ENCODE peak calls at places on chromosomes 1 and 21, in four cellular contexts. P, K, U and N are unnamed samples.
A peak's percentile ranks its signal among the peaks of the same experiment; 100 is the strongest.

GRCh38 chr1:1226566-1227362 is 5.0 kb downstream of the SDF4 start:
- DNase-seq in P (no peak), K (no peak), U (no peak), N (no peak)

GRCh38 chr21:45167796-45168222 is 93.4 kb downstream of the ADARB1 start:
- DNase-seq in U (no peak), K (no peak), P (peak; percentile 20), N (no peak)

GRCh38 chr1:99264201-99265021 is at the start of gene PLPPR4:
- DNase-seq in K (no peak), P (peak; percentile 35), U (no peak), N (peak; percentile 12)

GRCh38 chr1:91400133-91400725 is 4.4 kb downstream of the HFM1 start:
- DNase-seq in U (no peak), K (no peak), P (no peak), N (no peak)

GRCh38 chr1:114023377-114023776 is 44.1 kb downstream of the OLFML3 start:
- DNase-seq in K (no peak), U (no peak), P (peak; percentile 37), N (no peak)

GRCh38 chr1:206455681-206456344 is 14.5 kb upstream of the IKBKE start:
- DNase-seq in U (no peak), K (no peak), P (peak; percentile 99), N (no peak)

GRCh38 chr1:179142889-179143299 is 61.0 kb downstream of the TOR3A start:
- DNase-seq in U (peak; percentile 94), P (peak; percentile 7), K (peak; percentile 33), N (peak; percentile 92)

GRCh38 chr1:17168480-17168878 is 36.4 kb upstream of the PADI1 start:
- DNase-seq in U (no peak), K (no peak), P (no peak), N (no peak)

GRCh38 chr1:213908521-213908920 is 79.3 kb upstream of the PROX1 start:
- DNase-seq in U (no peak), P (no peak), K (no peak), N (no peak)

GRCh38 chr21:28235169-28235892 is 757.3 kb downstream of the LTN1 start:
- DNase-seq in P (no peak), K (no peak), U (no peak), N (no peak)

GRCh38 chr1:14254184-14254583 is 344.3 kb upstream of the KAZN start:
- DNase-seq in U (no peak), K (no peak), P (no peak), N (no peak)

GRCh38 chr1:4517559-4517958 is 136.8 kb upstream of the AJAP1 start:
- DNase-seq in U (no peak), P (no peak), K (no peak), N (no peak)

GRCh38 chr1:214074477-214074876 is 86.7 kb downstream of the PROX1 start:
- DNase-seq in U (no peak), P (no peak), K (no peak), N (no peak)

GRCh38 chr1:32186077-32186476 is 6.6 kb downstream of the TXLNA start:
- DNase-seq in P (no peak), K (no peak), U (no peak), N (no peak)

GRCh38 chr1:110916669-110917306 is 43.8 kb downstream of the CD53 start:
- DNase-seq in K (peak; percentile 2), U (peak; percentile 24), P (peak; percentile 94), N (peak; percentile 22)

GRCh38 chr21:16608209-16608830 is 878.5 kb downstream of the USP25 start:
- DNase-seq in K (peak; percentile 1), P (no peak), U (no peak), N (no peak)

GRCh38 chr1:156838972-156839371 is 19.9 kb downstream of the INSRR start:
- DNase-seq in U (peak; percentile 27), K (no peak), P (peak; percentile 61), N (no peak)

GRCh38 chr1:237042892-237043576 is 1.1 kb downstream of the RYR2 start:
- DNase-seq in U (no peak), K (no peak), P (no peak), N (no peak)

GRCh38 chr1:95042286-95042685 is 30.5 kb downstream of the ALG14 start:
- DNase-seq in U (no peak), P (no peak), K (no peak), N (no peak)

GRCh38 chr1:34709547-34709946 is 45.3 kb upstream of the GJB5 start:
- DNase-seq in K (no peak), P (peak; percentile 6), U (no peak), N (no peak)

GRCh38 chr1:94593611-94594010 is 52.1 kb upstream of the F3 start:
- DNase-seq in U (no peak), P (no peak), K (no peak), N (no peak)

GRCh38 chr1:70234733-70235132 is 13.6 kb downstream of the SRSF11 start:
- DNase-seq in K (no peak), P (no peak), U (no peak), N (no peak)

GRCh38 chr1:204003536-204003935 is 69.4 kb upstream of the SOX13 start:
- DNase-seq in K (no peak), U (no peak), P (no peak), N (no peak)

GRCh38 chr1:109161836-109162606 is 48.1 kb downstream of the ELAPOR1 start:
- DNase-seq in K (no peak), U (no peak), P (no peak), N (no peak)

GRCh38 chr1:6488602-6489382 is 2.7 kb downstream of the PLEKHG5 start:
- DNase-seq in P (no peak), U (no peak), K (no peak), N (no peak)

GRCh38 chr1:151211972-151212705 is 13.8 kb downstream of the PIP5K1A start:
- DNase-seq in K (no peak), P (no peak), U (no peak), N (no peak)

GRCh38 chr1:25519624-25520023 is 23.8 kb upstream of the LDLRAP1 start:
- DNase-seq in P (no peak), K (no peak), U (no peak), N (no peak)

GRCh38 chr1:119298687-119299086 is 69.9 kb upstream of the HAO2 start:
- DNase-seq in P (no peak), U (no peak), K (peak; percentile 58), N (no peak)

GRCh38 chr1:119293777-119294176 is 74.8 kb upstream of the HAO2 start:
- DNase-seq in K (no peak), P (no peak), U (no peak), N (no peak)

GRCh38 chr1:119294199-119294598 is 74.4 kb upstream of the HAO2 start:
- DNase-seq in U (no peak), P (no peak), K (no peak), N (no peak)

GRCh38 chr1:119291611-119292206 is 76.9 kb upstream of the HAO2 start:
- DNase-seq in P (no peak), K (no peak), U (no peak), N (no peak)

DNA sequence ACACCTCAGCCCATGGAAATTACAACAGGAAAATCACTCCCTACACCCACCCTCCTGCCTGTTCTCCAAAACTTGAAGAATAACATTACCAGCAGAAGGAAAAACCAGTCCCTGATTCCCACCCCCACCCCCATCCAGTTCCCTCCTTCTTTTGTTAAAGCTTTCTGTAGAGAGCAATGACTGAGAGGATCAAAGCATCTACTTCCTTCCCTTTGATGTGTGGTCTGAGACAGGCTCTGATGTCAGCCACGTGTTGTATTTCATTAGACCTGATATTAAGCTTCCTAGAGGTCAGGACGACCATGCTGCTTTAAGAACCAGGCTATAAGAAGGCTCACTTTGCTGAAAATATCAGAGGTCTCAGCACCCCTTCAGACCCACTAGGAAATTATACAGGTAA is 73.9 kb upstream of the HAO2 start:
- DNase-seq in K (peak; percentile 61), U (no peak), P (no peak), N (no peak)
- TF ChIP-seq TCF7L2 in K (no peak), U (no peak), P (no peak), N (peak; percentile 88)

DNA sequence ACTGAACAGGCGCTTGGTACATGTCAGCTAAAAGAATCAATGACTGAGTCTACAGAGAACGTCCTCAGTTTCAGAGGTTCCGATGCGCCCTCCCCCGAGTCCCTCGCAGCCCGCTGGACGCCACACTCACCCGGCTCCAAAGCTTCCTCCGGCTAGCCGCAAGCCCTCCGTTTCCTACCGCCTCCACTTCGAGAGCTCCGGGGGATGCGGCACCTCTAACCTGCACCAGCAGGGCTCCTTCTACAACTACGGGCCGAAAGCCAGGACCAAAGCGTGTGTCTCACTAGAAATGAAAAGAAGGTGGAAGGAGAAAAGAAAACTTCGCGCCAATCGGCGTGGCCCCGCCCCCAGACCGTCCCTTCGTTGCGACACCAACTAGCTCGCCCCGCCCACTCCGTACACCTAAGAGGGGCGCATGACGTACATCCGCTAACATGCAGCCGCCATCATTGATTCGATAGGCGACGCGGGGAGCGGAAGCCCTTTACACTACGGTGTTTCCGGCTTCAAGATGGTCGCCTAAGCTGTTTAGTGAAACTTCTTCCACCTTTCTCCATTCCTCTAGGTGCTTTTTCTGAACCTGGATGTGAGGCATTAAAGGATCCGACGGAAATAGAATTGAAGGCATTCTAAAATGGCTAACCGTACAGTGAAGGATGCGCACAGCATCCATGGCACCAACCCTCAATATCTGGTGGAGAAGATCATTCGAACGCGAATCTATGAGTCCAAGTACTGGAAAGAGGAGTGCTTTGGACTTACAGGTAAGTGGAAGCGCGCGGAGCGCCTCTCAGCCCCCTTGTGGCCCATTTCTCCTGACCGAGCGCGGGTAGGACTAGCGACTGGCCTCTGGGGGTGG is at the start of the genes ORC1 and PRPF38A:
- DNase-seq in K (peak; percentile 95), P (peak; percentile 100), U (peak; percentile 82), N (peak; percentile 95)
- TF ChIP-seq REST in K (peak; percentile 13), P (no peak), U (no peak), N (no peak)

DNA sequence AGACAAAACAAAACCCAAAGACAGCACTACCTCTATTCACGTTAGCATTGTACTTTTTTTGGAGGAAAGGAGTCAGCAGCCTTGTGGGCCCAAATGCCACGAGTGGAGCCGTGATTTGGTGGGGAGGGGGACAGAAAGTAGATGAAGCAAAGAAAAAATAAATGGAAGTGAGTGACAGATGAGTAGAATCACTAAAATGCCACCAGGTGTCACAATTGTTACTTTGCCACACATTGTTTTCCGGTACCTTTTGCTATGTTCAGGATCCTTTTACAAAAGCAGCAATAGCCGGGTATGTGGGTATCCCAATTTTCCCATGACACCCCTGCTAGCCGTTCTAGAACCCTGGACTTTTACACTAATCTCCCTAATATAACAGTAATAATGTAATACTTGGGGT is 85.0 kb upstream of the AK4 start:
- DNase-seq in K (peak; percentile 20), P (peak; percentile 28), U (no peak), N (no peak)
- TF ChIP-seq TCF7L2 in K (no peak), P (no peak), U (no peak), N (no peak)

GRCh38 chr1:224542783-224543440 is 73.2 kb upstream of the CNIH3 start:
- DNase-seq in K (peak; percentile 68), P (peak; percentile 74), U (no peak), N (peak; percentile 84)
- TF ChIP-seq REST in K (no peak), P (no peak), U (no peak), N (no peak)

GRCh38 chr1:58434181-58434580 is 112.3 kb downstream of the OMA1 start:
- DNase-seq in P (no peak), U (no peak), K (no peak), N (no peak)

GRCh38 chr1:58434587-58434986 is 111.9 kb downstream of the OMA1 start:
- DNase-seq in U (no peak), P (no peak), K (no peak), N (no peak)

GRCh38 chr1:58431847-58432246 is 114.7 kb downstream of the OMA1 start:
- DNase-seq in K (no peak), U (no peak), P (no peak), N (no peak)

GRCh38 chr1:58430355-58431335 is 115.9 kb downstream of the OMA1 start:
- DNase-seq in U (no peak), K (no peak), P (no peak), N (no peak)

GRCh38 chr1:58432813-58433668 is 113.5 kb downstream of the OMA1 start:
- DNase-seq in K (no peak), P (no peak), U (no peak), N (no peak)
- TF ChIP-seq TCF7L2 in K (no peak), P (no peak), U (no peak), N (no peak)

GRCh38 chr1:93554883-93555872 is 107.3 kb downstream of the FNBP1L start:
- DNase-seq in K (no peak), P (peak; percentile 48), U (no peak), N (no peak)
- TF ChIP-seq REST in K (no peak), P (no peak), U (no peak), N (no peak)